ENCODE peak calls at places on chromosomes 6 and 20, in five cellular contexts. One of them, this sample, is unnamed.
A peak's percentile ranks its signal among the peaks of the same experiment; 100 is the strongest.

GRCh38 chr6:100246206-100246605 is 218.5 kb downstream of the SIM1 start:
- DNase-seq in effector memory CD4-positive, alpha-beta T cell: no peak
- DNase-seq in keratinocyte: no peak
- DNase-seq in tibial nerve: no peak
- DNase-seq in IMR-90: no peak
- DNase-seq in this sample: no peak

GRCh38 chr6:170298688-170299087 is 7.8 kb upstream of the DLL1 start:
- DNase-seq in tibial nerve: no peak
- DNase-seq in effector memory CD4-positive, alpha-beta T cell: no peak
- DNase-seq in IMR-90: no peak
- DNase-seq in keratinocyte: no peak
- DNase-seq in this sample: no peak

GRCh38 chr6:115396112-115396906 is 664.4 kb downstream of the FRK start:
- DNase-seq in IMR-90: no peak
- DNase-seq in effector memory CD4-positive, alpha-beta T cell: no peak
- DNase-seq in tibial nerve: no peak
- DNase-seq in keratinocyte: no peak
- DNase-seq in this sample: no peak

GRCh38 chr6:144315226-144315980 is 30.3 kb downstream of the UTRN start:
- DNase-seq in keratinocyte: no peak
- DNase-seq in effector memory CD4-positive, alpha-beta T cell: no peak
- DNase-seq in IMR-90: no peak
- DNase-seq in tibial nerve: no peak
- DNase-seq in this sample: no peak

GRCh38 chr6:156510242-156510641 is 266.9 kb upstream of the ARID1B start:
- DNase-seq in IMR-90: no peak
- DNase-seq in keratinocyte: no peak
- DNase-seq in tibial nerve: no peak
- DNase-seq in effector memory CD4-positive, alpha-beta T cell: no peak
- DNase-seq in this sample: no peak

GRCh38 chr20:45545754-45546453 is 1.3 kb downstream of the EPPIN start:
- DNase-seq in tibial nerve: no peak
- DNase-seq in keratinocyte: no peak
- DNase-seq in IMR-90: peak; percentile 37
- DNase-seq in effector memory CD4-positive, alpha-beta T cell: no peak
- DNase-seq in this sample: no peak

GRCh38 chr6:114312931-114313330 is 29.9 kb downstream of the HS3ST5 start:
- DNase-seq in effector memory CD4-positive, alpha-beta T cell: no peak
- DNase-seq in keratinocyte: no peak
- DNase-seq in IMR-90: no peak
- DNase-seq in tibial nerve: no peak
- DNase-seq in this sample: no peak

GRCh38 chr20:51732454-51732791 is 35.8 kb downstream of the ATP9A start:
- DNase-seq in tibial nerve: peak; percentile 11
- DNase-seq in keratinocyte: no peak
- DNase-seq in effector memory CD4-positive, alpha-beta T cell: no peak
- DNase-seq in IMR-90: peak; percentile 67
- DNase-seq in this sample: no peak

GRCh38 chr6:124190256-124190655 is 386.6 kb downstream of the NKAIN2 start:
- DNase-seq in IMR-90: no peak
- DNase-seq in effector memory CD4-positive, alpha-beta T cell: no peak
- DNase-seq in keratinocyte: no peak
- DNase-seq in tibial nerve: no peak
- DNase-seq in this sample: no peak

GRCh38 chr6:24520929-24521546 is 26.3 kb downstream of the ALDH5A1 start:
- DNase-seq in IMR-90: peak; percentile 19
- DNase-seq in keratinocyte: no peak
- DNase-seq in tibial nerve: no peak
- DNase-seq in effector memory CD4-positive, alpha-beta T cell: no peak
- DNase-seq in this sample: no peak

GRCh38 chr6:9467746-9468145 is 947.1 kb downstream of the TFAP2A start:
- DNase-seq in keratinocyte: no peak
- DNase-seq in effector memory CD4-positive, alpha-beta T cell: no peak
- DNase-seq in IMR-90: peak; percentile 67
- DNase-seq in tibial nerve: no peak
- DNase-seq in this sample: no peak

GRCh38 chr6:45614488-45615285 is 237.0 kb upstream of the SUPT3H start:
- DNase-seq in keratinocyte: no peak
- DNase-seq in tibial nerve: no peak
- DNase-seq in effector memory CD4-positive, alpha-beta T cell: no peak
- DNase-seq in IMR-90: peak; percentile 38
- DNase-seq in this sample: no peak

GRCh38 chr6:155782320-155782730 is 326.7 kb upstream of the NOX3 start:
- DNase-seq in effector memory CD4-positive, alpha-beta T cell: no peak
- DNase-seq in IMR-90: peak; percentile 99
- DNase-seq in keratinocyte: peak; percentile 50
- DNase-seq in tibial nerve: no peak
- DNase-seq in this sample: no peak

GRCh38 chr6:71388846-71389543 is 100.4 kb downstream of the OGFRL1 start:
- DNase-seq in IMR-90: no peak
- DNase-seq in effector memory CD4-positive, alpha-beta T cell: no peak
- DNase-seq in keratinocyte: no peak
- DNase-seq in tibial nerve: no peak
- DNase-seq in this sample: no peak

GRCh38 chr6:120211955-120212792 is 862.6 kb upstream of the MAN1A1 start:
- DNase-seq in effector memory CD4-positive, alpha-beta T cell: no peak
- DNase-seq in tibial nerve: no peak
- DNase-seq in IMR-90: no peak
- DNase-seq in keratinocyte: no peak
- DNase-seq in this sample: no peak

GRCh38 chr20:9119776-9120175 is 50.9 kb downstream of the PLCB4 start:
- DNase-seq in IMR-90: no peak
- DNase-seq in keratinocyte: no peak
- DNase-seq in tibial nerve: no peak
- DNase-seq in effector memory CD4-positive, alpha-beta T cell: no peak
- DNase-seq in this sample: no peak

GRCh38 chr6:155400022-155400965 is 55.3 kb downstream of the NOX3 start:
- DNase-seq in tibial nerve: no peak
- DNase-seq in IMR-90: no peak
- DNase-seq in effector memory CD4-positive, alpha-beta T cell: no peak
- DNase-seq in keratinocyte: no peak
- DNase-seq in this sample: no peak

DNA sequence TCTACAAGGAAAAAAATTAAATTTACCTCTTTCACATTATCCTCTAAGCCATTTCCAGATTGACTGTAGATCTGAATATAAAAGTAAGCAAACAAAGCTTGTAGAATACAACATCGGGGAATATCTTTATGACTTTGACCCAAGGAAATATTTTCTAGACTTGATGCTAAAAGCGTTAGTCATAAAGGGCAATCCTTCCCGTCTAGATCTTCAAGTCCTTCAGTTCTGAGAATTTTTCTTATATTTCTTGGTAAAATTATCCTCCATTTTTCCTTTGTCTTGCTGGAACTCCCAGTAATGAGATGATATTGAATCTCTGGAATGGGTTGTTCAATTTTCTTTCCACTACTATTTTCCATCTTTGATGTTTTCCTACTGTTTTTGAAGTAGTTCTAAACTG is 77.8 kb upstream of the ZNF184 start:
- DNase-seq in keratinocyte: no peak
- DNase-seq in effector memory CD4-positive, alpha-beta T cell: no peak
- DNase-seq in tibial nerve: no peak
- DNase-seq in IMR-90: no peak
- DNase-seq in this sample: no peak
- H3K9me3 ChIP-seq in keratinocyte: no peaks in the 10 kb centered on the region
- H3K9me3 ChIP-seq in effector memory CD4-positive, alpha-beta T cell: no peaks in the 10 kb centered on the region
- H3K9me3 ChIP-seq in tibial nerve: no peaks in the 10 kb centered on the region
- H3K9me3 ChIP-seq in IMR-90: no peaks in the 10 kb centered on the region
- H3K9me3 ChIP-seq in this sample: peaks cover 10% of the 10 kb centered on the region

GRCh38 chr6:40038626-40039025 is 104.4 kb upstream of the MOCS1 start:
- DNase-seq in effector memory CD4-positive, alpha-beta T cell: no peak
- DNase-seq in IMR-90: no peak
- DNase-seq in keratinocyte: no peak
- DNase-seq in tibial nerve: no peak
- DNase-seq in this sample: no peak

GRCh38 chr6:40036186-40036585 is 101.9 kb upstream of the MOCS1 start:
- DNase-seq in effector memory CD4-positive, alpha-beta T cell: no peak
- DNase-seq in keratinocyte: no peak
- DNase-seq in IMR-90: no peak
- DNase-seq in tibial nerve: no peak
- DNase-seq in this sample: no peak

GRCh38 chr6:40042232-40042631 is 108.0 kb upstream of the MOCS1 start:
- DNase-seq in IMR-90: no peak
- DNase-seq in effector memory CD4-positive, alpha-beta T cell: no peak
- DNase-seq in tibial nerve: no peak
- DNase-seq in keratinocyte: no peak
- DNase-seq in this sample: no peak

GRCh38 chr6:40039042-40039441 is 104.8 kb upstream of the MOCS1 start:
- DNase-seq in tibial nerve: no peak
- DNase-seq in effector memory CD4-positive, alpha-beta T cell: no peak
- DNase-seq in keratinocyte: no peak
- DNase-seq in IMR-90: no peak
- DNase-seq in this sample: no peak

GRCh38 chr6:40037271-40037670 is 103.0 kb upstream of the MOCS1 start:
- DNase-seq in effector memory CD4-positive, alpha-beta T cell: no peak
- DNase-seq in keratinocyte: no peak
- DNase-seq in tibial nerve: no peak
- DNase-seq in IMR-90: no peak
- DNase-seq in this sample: no peak
- H3K9me3 ChIP-seq in effector memory CD4-positive, alpha-beta T cell: no peaks in the 10 kb centered on the region
- H3K9me3 ChIP-seq in keratinocyte: no peaks in the 10 kb centered on the region
- H3K9me3 ChIP-seq in tibial nerve: no peaks in the 10 kb centered on the region
- H3K9me3 ChIP-seq in IMR-90: no peaks in the 10 kb centered on the region
- H3K9me3 ChIP-seq in this sample: no peaks in the 10 kb centered on the region

GRCh38 chr6:168062346-168063289 is 16.4 kb downstream of the FRMD1 start:
- DNase-seq in effector memory CD4-positive, alpha-beta T cell: no peak
- DNase-seq in IMR-90: no peak
- DNase-seq in tibial nerve: no peak
- DNase-seq in keratinocyte: no peak
- DNase-seq in this sample: no peak
- H3K9me3 ChIP-seq in effector memory CD4-positive, alpha-beta T cell: no peaks in the 10 kb centered on the region
- H3K9me3 ChIP-seq in IMR-90: no peaks in the 10 kb centered on the region
- H3K9me3 ChIP-seq in tibial nerve: no peaks in the 10 kb centered on the region
- H3K9me3 ChIP-seq in keratinocyte: no peaks in the 10 kb centered on the region
- H3K9me3 ChIP-seq in this sample: no peaks in the 10 kb centered on the region

DNA sequence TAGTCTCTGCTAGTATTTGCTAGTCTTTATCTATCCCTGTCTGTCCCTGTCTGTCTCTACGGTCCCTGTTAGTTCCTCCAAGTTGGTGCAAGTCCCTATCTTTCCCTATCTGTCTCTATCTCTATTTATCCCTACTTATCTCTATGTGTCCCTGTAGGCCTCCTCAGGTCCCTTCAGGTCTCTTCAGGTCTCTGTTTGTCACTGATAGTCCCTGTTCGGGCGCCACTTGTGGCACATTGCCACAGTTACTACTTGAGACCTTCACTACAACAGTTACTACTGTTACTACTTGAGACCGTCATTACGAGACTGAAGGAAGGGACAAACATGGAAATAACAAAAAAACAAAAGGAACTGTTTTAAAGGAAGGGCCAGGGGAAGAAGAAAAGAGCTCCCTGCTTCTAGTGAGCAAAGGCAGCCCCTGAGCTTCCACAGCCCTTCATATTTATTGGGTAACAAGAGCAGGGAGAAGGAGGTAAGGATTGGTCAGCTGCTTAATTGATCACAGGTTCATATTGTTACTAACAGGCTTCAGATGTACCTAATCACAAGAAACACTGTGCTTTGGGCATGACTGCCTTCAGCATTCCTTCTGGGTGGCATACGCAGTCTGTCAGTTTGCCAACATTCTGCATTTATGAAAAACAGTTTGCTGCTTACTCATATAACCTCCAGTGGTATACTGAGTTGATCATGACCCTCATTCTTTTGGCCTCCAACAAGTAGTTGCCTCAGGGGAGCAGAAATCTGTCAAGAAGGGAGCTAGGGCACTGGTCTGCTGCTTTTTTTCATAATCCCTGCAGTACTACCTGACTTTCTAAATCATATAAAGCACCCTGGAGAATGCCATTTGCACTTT is 8.4 kb downstream of the EPB41L2 start:
- DNase-seq in effector memory CD4-positive, alpha-beta T cell: no peak
- DNase-seq in tibial nerve: no peak
- DNase-seq in IMR-90: no peak
- DNase-seq in keratinocyte: peak; percentile 45
- DNase-seq in this sample: no peak
- H3K9me3 ChIP-seq in effector memory CD4-positive, alpha-beta T cell: peaks cover 5% of the 10 kb centered on the region
- H3K9me3 ChIP-seq in tibial nerve: peaks cover 3% of the 10 kb centered on the region
- H3K9me3 ChIP-seq in IMR-90: peaks cover 26% of the 10 kb centered on the region
- H3K9me3 ChIP-seq in keratinocyte: peaks cover 16% of the 10 kb centered on the region
- H3K9me3 ChIP-seq in this sample: peaks cover 27% of the 10 kb centered on the region

GRCh38 chr6:166512567-166512966 is 73.9 kb downstream of the RAMACL start:
- DNase-seq in IMR-90: no peak
- DNase-seq in tibial nerve: no peak
- DNase-seq in keratinocyte: no peak
- DNase-seq in effector memory CD4-positive, alpha-beta T cell: peak; percentile 21
- DNase-seq in this sample: no peak
- H3K9me3 ChIP-seq in IMR-90: no peaks in the 10 kb centered on the region
- H3K9me3 ChIP-seq in tibial nerve: no peaks in the 10 kb centered on the region
- H3K9me3 ChIP-seq in keratinocyte: no peaks in the 10 kb centered on the region
- H3K9me3 ChIP-seq in effector memory CD4-positive, alpha-beta T cell: no peaks in the 10 kb centered on the region
- H3K9me3 ChIP-seq in this sample: no peaks in the 10 kb centered on the region

GRCh38 chr20:38238834-38239233 is 21.7 kb downstream of the KIAA1755 start:
- DNase-seq in IMR-90: no peak
- DNase-seq in tibial nerve: no peak
- DNase-seq in effector memory CD4-positive, alpha-beta T cell: no peak
- DNase-seq in keratinocyte: no peak
- DNase-seq in this sample: no peak

GRCh38 chr20:38239406-38239805 is 21.1 kb downstream of the KIAA1755 start:
- DNase-seq in IMR-90: no peak
- DNase-seq in effector memory CD4-positive, alpha-beta T cell: no peak
- DNase-seq in tibial nerve: no peak
- DNase-seq in keratinocyte: no peak
- DNase-seq in this sample: no peak

GRCh38 chr20:38243617-38244016 is 16.9 kb downstream of the KIAA1755 start:
- DNase-seq in effector memory CD4-positive, alpha-beta T cell: no peak
- DNase-seq in keratinocyte: no peak
- DNase-seq in tibial nerve: no peak
- DNase-seq in IMR-90: no peak
- DNase-seq in this sample: no peak

GRCh38 chr20:38242848-38243449 is 17.6 kb downstream of the KIAA1755 start:
- DNase-seq in IMR-90: no peak
- DNase-seq in effector memory CD4-positive, alpha-beta T cell: no peak
- DNase-seq in tibial nerve: no peak
- DNase-seq in keratinocyte: no peak
- DNase-seq in this sample: no peak

GRCh38 chr20:38241201-38241600 is 19.3 kb downstream of the KIAA1755 start:
- DNase-seq in keratinocyte: no peak
- DNase-seq in tibial nerve: no peak
- DNase-seq in IMR-90: no peak
- DNase-seq in effector memory CD4-positive, alpha-beta T cell: no peak
- DNase-seq in this sample: no peak
- H3K9me3 ChIP-seq in keratinocyte: peaks cover 16% of the 10 kb centered on the region
- H3K9me3 ChIP-seq in tibial nerve: no peaks in the 10 kb centered on the region
- H3K9me3 ChIP-seq in IMR-90: peaks cover 19% of the 10 kb centered on the region
- H3K9me3 ChIP-seq in effector memory CD4-positive, alpha-beta T cell: peaks cover 11% of the 10 kb centered on the region
- H3K9me3 ChIP-seq in this sample: peaks cover 16% of the 10 kb centered on the region